ENCODE peak calls at places on chromosomes 4 and X, in eight cellular contexts. K is breast epithelium, D is AG04449, N is neural progenitor cell, A is cardiac muscle cell, S is GM23338, Q is HFFc6, C is type B pancreatic cell. V is an unnamed sample.

GRCh38 chrX:141439651-141440050 is 144.9 kb downstream of the SPANXA1 start:
- DNase-seq in K (no peak), D (peak), N (no peak), A (peak), S (no peak), Q (peak), C (no peak), V (no peak)

GRCh38 chr4:113496698-113497097 is 264.8 kb downstream of the CAMK2D start:
- DNase-seq in K (no peak), D (no peak), N (no peak), A (peak), S (no peak), Q (no peak), C (no peak), V (no peak)

GRCh38 chr4:89800527-89801103 is 36.3 kb downstream of the SNCA start:
- DNase-seq in K (no peak), D (no peak), N (peak), A (peak), S (no peak), Q (no peak), C (no peak), V (no peak)

GRCh38 chr4:123398151-123398802 is 1.7 kb downstream of the SPRY1 start:
- DNase-seq in K (peak), D (no peak), N (peak), A (peak), S (peak), Q (peak), C (peak), V (peak)

GRCh38 chrX:76127341-76127740 is 45.5 kb upstream of the PBDC1 start:
- DNase-seq in K (no peak), D (no peak), N (no peak), A (no peak), S (peak), Q (no peak), C (no peak), V (no peak)

GRCh38 chrX:22177950-22178349 is 94.8 kb upstream of the CBLL2 start:
- DNase-seq in K (no peak), D (no peak), N (no peak), A (no peak), S (no peak), Q (no peak), C (no peak), V (no peak)

GRCh38 chr4:159543831-159544230 is 441.0 kb downstream of the RAPGEF2 start:
- DNase-seq in K (no peak), D (no peak), N (no peak), A (no peak), S (no peak), Q (no peak), C (no peak), V (no peak)

GRCh38 chr4:187256897-187257296 is 533.2 kb upstream of the FAT1 start:
- DNase-seq in K (peak), D (no peak), N (peak), A (no peak), S (no peak), Q (no peak), C (no peak), V (no peak)

DNA sequence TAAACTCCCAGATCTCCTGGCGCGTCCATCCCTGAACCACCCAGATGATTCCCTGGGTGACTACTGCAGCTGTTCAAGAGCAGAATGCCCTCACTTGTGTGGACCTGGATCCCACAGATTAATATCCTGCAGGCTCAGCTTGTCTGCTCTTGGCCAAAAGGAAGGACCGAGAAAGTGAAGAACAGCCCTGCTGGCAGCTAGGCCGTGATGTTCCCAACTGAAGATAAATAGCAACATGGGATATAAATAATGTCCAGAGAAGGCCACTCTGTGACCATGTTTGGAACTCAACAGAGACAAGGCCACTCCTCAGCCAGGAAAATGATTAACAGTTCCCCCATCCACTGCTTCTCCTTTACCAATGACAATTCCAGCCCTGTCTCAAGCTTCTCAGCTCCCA is 21.5 kb downstream of the SUPT20HL2 start:
- DNase-seq in K (no peak), D (no peak), N (no peak), A (no peak), S (no peak), Q (no peak), C (no peak), V (no peak)
- TF ChIP-seq CTCF in K (no peak), D (no peak), N (no peak), A (no peak), S (no peak), Q (no peak), C (no peak), V (no peak)

GRCh38 chr4:84971319-84971932 is 4.9 kb upstream of the WDFY3 start:
- DNase-seq in K (no peak), D (no peak), N (peak), A (peak), S (peak), Q (peak), C (no peak), V (no peak)
- TF ChIP-seq CTCF in K (peak), D (peak), N (peak), A (peak), S (peak), Q (peak), C (peak), V (no peak)

DNA sequence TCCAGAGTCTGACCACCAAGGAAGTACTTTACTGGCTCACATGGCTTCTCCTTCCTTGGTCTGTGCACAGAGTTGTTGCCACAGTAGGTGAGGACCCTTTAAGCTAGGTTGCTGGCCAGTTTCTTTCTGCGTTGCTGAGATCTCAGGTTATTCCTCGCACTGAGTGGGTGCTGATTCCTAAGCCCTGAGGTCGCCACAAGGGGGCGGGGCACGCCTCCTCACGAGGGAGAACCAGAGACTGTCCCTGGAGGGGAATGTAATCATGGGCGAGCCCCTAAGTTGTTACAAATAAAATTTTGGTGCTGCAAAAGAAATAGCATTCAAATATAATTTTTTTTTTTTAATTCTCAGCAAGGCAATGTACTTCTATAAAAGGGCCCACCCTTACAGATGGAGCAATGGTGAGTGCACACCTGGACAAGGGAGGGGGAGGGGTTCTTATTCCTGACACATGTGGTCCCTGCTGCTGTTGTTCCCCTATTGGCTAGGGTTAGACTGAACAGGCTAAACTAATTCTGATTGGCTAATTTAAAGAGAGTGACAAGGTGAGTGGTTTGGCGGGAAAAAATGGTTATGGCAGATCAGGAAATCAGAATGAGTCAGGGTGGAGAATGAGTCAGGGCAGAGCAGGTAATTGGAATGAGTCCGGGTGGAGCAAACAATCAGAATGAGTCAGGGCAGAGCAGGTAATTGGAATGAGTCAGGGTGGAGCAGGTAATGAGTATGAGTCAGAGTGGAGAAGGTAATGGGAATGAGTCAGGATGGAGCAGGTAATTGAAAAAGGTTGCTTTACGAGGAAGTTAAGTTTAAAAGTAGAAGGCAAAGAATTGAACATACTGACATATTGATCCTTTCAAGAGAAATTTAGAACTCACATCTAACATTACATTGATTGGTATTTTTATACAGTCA is 107.5 kb downstream of the VSIG4 start:
- DNase-seq in K (no peak), D (no peak), N (peak), A (no peak), S (peak), Q (no peak), C (no peak), V (no peak)
- TF ChIP-seq CTCF in K (no peak), D (no peak), N (peak), A (no peak), S (peak), Q (no peak), C (no peak), V (no peak)

GRCh38 chrX:11949291-11949690 is 189.0 kb upstream of the FRMPD4 start:
- DNase-seq in K (no peak), D (no peak), N (no peak), A (peak), S (no peak), Q (no peak), C (no peak), V (no peak)

GRCh38 chrX:11944486-11944885 is 186.4 kb downstream of the MSL3 start:
- DNase-seq in K (no peak), D (no peak), N (peak), A (peak), S (peak), Q (peak), C (no peak), V (no peak)
- TF ChIP-seq CTCF in K (no peak), D (peak), N (peak), A (peak), S (peak), Q (peak), C (peak), V (no peak)

GRCh38 chr4:115121351-115122043 is 8.1 kb upstream of the NDST4 start:
- DNase-seq in K (no peak), D (no peak), N (peak), A (no peak), S (no peak), Q (no peak), C (no peak), V (no peak)

DNA sequence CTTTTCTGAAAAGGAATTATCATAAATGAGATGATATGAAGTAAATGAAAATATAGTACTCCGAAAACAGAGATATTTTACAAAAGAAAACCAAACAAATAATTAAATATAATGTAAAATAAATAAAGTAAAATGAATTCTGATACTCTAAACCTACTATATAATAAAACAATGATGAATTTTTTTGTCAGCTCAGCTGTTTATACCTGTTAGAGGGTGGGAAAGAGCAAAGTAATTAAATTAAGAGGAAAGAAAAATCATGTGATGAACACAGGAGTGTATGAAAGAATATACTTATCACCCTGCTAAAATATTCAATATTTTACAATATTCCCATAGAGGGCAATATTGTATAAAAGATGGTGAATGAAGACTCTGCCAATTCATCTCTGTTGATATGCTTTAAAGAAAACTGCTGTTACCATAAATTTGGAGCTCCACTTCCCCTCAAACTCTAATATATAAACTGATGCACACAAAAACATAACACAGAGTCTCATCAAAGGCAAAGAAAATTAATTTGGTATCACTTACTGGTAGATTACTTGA is 6.5 kb upstream of the NDST4 start:
- DNase-seq in K (no peak), D (no peak), N (no peak), A (no peak), S (no peak), Q (no peak), C (no peak), V (no peak)
- TF ChIP-seq CTCF in K (no peak), D (no peak), N (peak), A (no peak), S (peak), Q (no peak), C (peak), V (no peak)

GRCh38 chr4:2384245-2384644 is 34.2 kb downstream of the ZFYVE28 start:
- DNase-seq in K (no peak), D (no peak), N (peak), A (no peak), S (no peak), Q (no peak), C (no peak), V (no peak)
- TF ChIP-seq CTCF in K (no peak), D (no peak), N (peak), A (no peak), S (no peak), Q (no peak), C (peak), V (no peak)

V was measured in activated B cell treated with CpG ODN at 0.5 μM for 24 hours.